ENCODE peak calls at places on chromosomes 16 and 17, in five cellular contexts. One of them, this sample, is unnamed. For H3K4me1, the result is how much of the 10 kb centered on the place peaks cover.

GRCh38 chr16:35252356-35252936 is 1793.0 kb downstream of the TP53TG3F start:
- DNase-seq in CD8-positive, alpha-beta memory T cell: no peak
- DNase-seq in pancreas: no peak
- DNase-seq in hepatocyte: no peak
- DNase-seq in small intestine: no peak
- DNase-seq in this sample: no peak

GRCh38 chr16:75104836-75105235 is 11.7 kb downstream of the LDHD start:
- DNase-seq in CD8-positive, alpha-beta memory T cell: no peak
- DNase-seq in pancreas: no peak
- DNase-seq in hepatocyte: no peak
- DNase-seq in small intestine: no peak
- DNase-seq in this sample: no peak

GRCh38 chr16:75479421-75479990 is 15.0 kb upstream of the TMEM170A start:
- DNase-seq in CD8-positive, alpha-beta memory T cell: no peak
- DNase-seq in pancreas: no peak
- DNase-seq in hepatocyte: no peak
- DNase-seq in small intestine: no peak
- DNase-seq in this sample: no peak

GRCh38 chr16:69820926-69821541 is 58.9 kb downstream of the WWP2 start:
- DNase-seq in CD8-positive, alpha-beta memory T cell: no peak
- DNase-seq in pancreas: peak
- DNase-seq in hepatocyte: peak
- DNase-seq in small intestine: no peak
- DNase-seq in this sample: no peak

GRCh38 chr17:83136931-83137330 is 57.5 kb downstream of the METRNL start:
- DNase-seq in CD8-positive, alpha-beta memory T cell: no peak
- DNase-seq in pancreas: no peak
- DNase-seq in hepatocyte: no peak
- DNase-seq in small intestine: no peak
- DNase-seq in this sample: no peak

GRCh38 chr16:85461814-85462404 is 151.2 kb upstream of the GSE1 start:
- DNase-seq in CD8-positive, alpha-beta memory T cell: no peak
- DNase-seq in pancreas: no peak
- DNase-seq in hepatocyte: peak
- DNase-seq in small intestine: no peak
- DNase-seq in this sample: peak

GRCh38 chr17:49494399-49494798 is 694 bp upstream of the NGFR start:
- DNase-seq in CD8-positive, alpha-beta memory T cell: no peak
- DNase-seq in pancreas: no peak
- DNase-seq in hepatocyte: no peak
- DNase-seq in small intestine: no peak
- DNase-seq in this sample: no peak

GRCh38 chr17:40175928-40176327 is 1.3 kb upstream of the RAPGEFL1 start:
- DNase-seq in CD8-positive, alpha-beta memory T cell: no peak
- DNase-seq in pancreas: no peak
- DNase-seq in hepatocyte: no peak
- DNase-seq in small intestine: no peak
- DNase-seq in this sample: no peak

GRCh38 chr17:31190351-31190750 is 95.6 kb downstream of the NF1 start:
- DNase-seq in CD8-positive, alpha-beta memory T cell: no peak
- DNase-seq in pancreas: no peak
- DNase-seq in hepatocyte: no peak
- DNase-seq in small intestine: no peak
- DNase-seq in this sample: no peak

GRCh38 chr16:56849690-56850680 is 15.0 kb upstream of the SLC12A3 start:
- DNase-seq in CD8-positive, alpha-beta memory T cell: no peak
- DNase-seq in pancreas: no peak
- DNase-seq in hepatocyte: no peak
- DNase-seq in small intestine: no peak
- DNase-seq in this sample: no peak

GRCh38 chr17:20071824-20072691 is 62.9 kb downstream of the SPECC1 start:
- DNase-seq in CD8-positive, alpha-beta memory T cell: no peak
- DNase-seq in pancreas: no peak
- DNase-seq in hepatocyte: no peak
- DNase-seq in small intestine: no peak
- DNase-seq in this sample: no peak

GRCh38 chr17:42107597-42108576 is 4.6 kb downstream of the DHX58 start:
- DNase-seq in CD8-positive, alpha-beta memory T cell: peak
- DNase-seq in pancreas: peak
- DNase-seq in hepatocyte: peak
- DNase-seq in small intestine: peak
- DNase-seq in this sample: peak

GRCh38 chr17:47883589-47884426 is 12.2 kb upstream of the SP2 start:
- DNase-seq in CD8-positive, alpha-beta memory T cell: no peak
- DNase-seq in pancreas: no peak
- DNase-seq in hepatocyte: peak
- DNase-seq in small intestine: peak
- DNase-seq in this sample: no peak

GRCh38 chr16:11390573-11391495 is 45.6 kb downstream of the RMI2 start:
- DNase-seq in CD8-positive, alpha-beta memory T cell: no peak
- DNase-seq in pancreas: no peak
- DNase-seq in hepatocyte: peak
- DNase-seq in small intestine: no peak
- DNase-seq in this sample: no peak

GRCh38 chr16:66844342-66845079 is at the start of gene CA7:
- DNase-seq in CD8-positive, alpha-beta memory T cell: no peak
- DNase-seq in pancreas: no peak
- DNase-seq in hepatocyte: no peak
- DNase-seq in small intestine: no peak
- DNase-seq in this sample: peak

GRCh38 chr16:58732545-58733247 is 1.4 kb downstream of the GOT2 start:
- DNase-seq in CD8-positive, alpha-beta memory T cell: no peak
- DNase-seq in pancreas: no peak
- DNase-seq in hepatocyte: no peak
- DNase-seq in small intestine: peak
- DNase-seq in this sample: peak

GRCh38 chr16:2490190-2491105 is 15.5 kb downstream of the TBC1D24 start:
- DNase-seq in CD8-positive, alpha-beta memory T cell: no peak
- DNase-seq in pancreas: no peak
- DNase-seq in hepatocyte: no peak
- DNase-seq in small intestine: no peak
- DNase-seq in this sample: no peak

GRCh38 chr17:54967621-54968258 is 714 bp downstream of the COX11 start:
- DNase-seq in CD8-positive, alpha-beta memory T cell: no peak
- DNase-seq in pancreas: no peak
- DNase-seq in hepatocyte: peak
- DNase-seq in small intestine: peak
- DNase-seq in this sample: peak

GRCh38 chr17:50501054-50501453 is 7.2 kb upstream of the MYCBPAP start:
- DNase-seq in CD8-positive, alpha-beta memory T cell: no peak
- DNase-seq in pancreas: no peak
- DNase-seq in hepatocyte: no peak
- DNase-seq in small intestine: peak
- DNase-seq in this sample: peak

GRCh38 chr17:80387071-80387470 is 27.9 kb upstream of the ENDOV start:
- DNase-seq in CD8-positive, alpha-beta memory T cell: no peak
- DNase-seq in pancreas: no peak
- DNase-seq in hepatocyte: no peak
- DNase-seq in small intestine: no peak
- DNase-seq in this sample: no peak

GRCh38 chr16:48586083-48586482 is 23.9 kb downstream of the N4BP1 start:
- DNase-seq in CD8-positive, alpha-beta memory T cell: no peak
- DNase-seq in pancreas: no peak
- DNase-seq in hepatocyte: no peak
- DNase-seq in small intestine: no peak
- DNase-seq in this sample: no peak

GRCh38 chr16:76665571-76666275 is 388.5 kb downstream of the CNTNAP4 start:
- DNase-seq in CD8-positive, alpha-beta memory T cell: no peak
- DNase-seq in pancreas: no peak
- DNase-seq in hepatocyte: no peak
- DNase-seq in small intestine: no peak
- DNase-seq in this sample: no peak

GRCh38 chr16:66662445-66663194 is 33.9 kb downstream of the CMTM4 start:
- DNase-seq in CD8-positive, alpha-beta memory T cell: no peak
- DNase-seq in pancreas: no peak
- DNase-seq in hepatocyte: peak
- DNase-seq in small intestine: peak
- DNase-seq in this sample: peak

GRCh38 chr17:57995076-57995956 is 7.3 kb upstream of the VEZF1 start:
- DNase-seq in CD8-positive, alpha-beta memory T cell: peak
- DNase-seq in pancreas: peak
- DNase-seq in hepatocyte: peak
- DNase-seq in small intestine: peak
- DNase-seq in this sample: peak

GRCh38 chr17:44348234-44348987 is 3.3 kb downstream of the GRN start:
- DNase-seq in CD8-positive, alpha-beta memory T cell: no peak
- DNase-seq in pancreas: no peak
- DNase-seq in hepatocyte: no peak
- DNase-seq in small intestine: no peak
- DNase-seq in this sample: no peak

GRCh38 chr16:4275861-4276260 is 3.0 kb upstream of the TFAP4 start:
- DNase-seq in CD8-positive, alpha-beta memory T cell: no peak
- DNase-seq in pancreas: no peak
- DNase-seq in hepatocyte: no peak
- DNase-seq in small intestine: no peak
- DNase-seq in this sample: no peak

GRCh38 chr17:7354262-7354781 is 634 bp upstream of the TMEM95 start:
- DNase-seq in CD8-positive, alpha-beta memory T cell: no peak
- DNase-seq in pancreas: no peak
- DNase-seq in hepatocyte: peak
- DNase-seq in small intestine: no peak
- DNase-seq in this sample: peak

GRCh38 chr17:80760501-80760900 is 215.9 kb downstream of the RPTOR start:
- DNase-seq in CD8-positive, alpha-beta memory T cell: no peak
- DNase-seq in pancreas: no peak
- DNase-seq in hepatocyte: no peak
- DNase-seq in small intestine: peak
- DNase-seq in this sample: no peak

GRCh38 chr16:88295526-88296436 is 87.0 kb upstream of the ZNF469 start:
- DNase-seq in CD8-positive, alpha-beta memory T cell: no peak
- DNase-seq in pancreas: no peak
- DNase-seq in hepatocyte: no peak
- DNase-seq in small intestine: no peak
- DNase-seq in this sample: no peak

GRCh38 chr16:47051031-47051430 is 77.6 kb upstream of the DNAJA2 start:
- DNase-seq in CD8-positive, alpha-beta memory T cell: no peak
- DNase-seq in pancreas: no peak
- DNase-seq in hepatocyte: no peak
- DNase-seq in small intestine: no peak
- DNase-seq in this sample: no peak

GRCh38 chr16:49407873-49408565 is 34.4 kb downstream of the C16orf78 start:
- DNase-seq in CD8-positive, alpha-beta memory T cell: peak
- DNase-seq in pancreas: peak
- DNase-seq in hepatocyte: peak
- DNase-seq in small intestine: peak
- DNase-seq in this sample: peak

GRCh38 chr16:53089434-53090270 is 34.9 kb downstream of the CHD9 start:
- DNase-seq in CD8-positive, alpha-beta memory T cell: no peak
- DNase-seq in pancreas: no peak
- DNase-seq in hepatocyte: peak
- DNase-seq in small intestine: peak
- DNase-seq in this sample: no peak

GRCh38 chr16:53091508-53092211 is 36.9 kb downstream of the CHD9 start:
- DNase-seq in CD8-positive, alpha-beta memory T cell: no peak
- DNase-seq in pancreas: peak
- DNase-seq in hepatocyte: peak
- DNase-seq in small intestine: no peak
- DNase-seq in this sample: peak

GRCh38 chr16:53093162-53093744 is 38.5 kb downstream of the CHD9 start:
- DNase-seq in CD8-positive, alpha-beta memory T cell: no peak
- DNase-seq in pancreas: no peak
- DNase-seq in hepatocyte: no peak
- DNase-seq in small intestine: no peak
- DNase-seq in this sample: no peak

GRCh38 chr16:53090271-53090590 is 35.4 kb downstream of the CHD9 start:
- DNase-seq in CD8-positive, alpha-beta memory T cell: no peak
- DNase-seq in pancreas: no peak
- DNase-seq in hepatocyte: no peak
- DNase-seq in small intestine: no peak
- DNase-seq in this sample: no peak

GRCh38 chr16:53090591-53091507 is 36.1 kb downstream of the CHD9 start:
- DNase-seq in CD8-positive, alpha-beta memory T cell: no peak
- DNase-seq in pancreas: peak
- DNase-seq in hepatocyte: peak
- DNase-seq in small intestine: no peak
- DNase-seq in this sample: no peak
- H3K4me1 ChIP-seq in CD8-positive, alpha-beta memory T cell: under half
- H3K4me1 ChIP-seq in pancreas: under half
- H3K4me1 ChIP-seq in hepatocyte: half or more
- H3K4me1 ChIP-seq in small intestine: under half
- H3K4me1 ChIP-seq in this sample: under half

DNA sequence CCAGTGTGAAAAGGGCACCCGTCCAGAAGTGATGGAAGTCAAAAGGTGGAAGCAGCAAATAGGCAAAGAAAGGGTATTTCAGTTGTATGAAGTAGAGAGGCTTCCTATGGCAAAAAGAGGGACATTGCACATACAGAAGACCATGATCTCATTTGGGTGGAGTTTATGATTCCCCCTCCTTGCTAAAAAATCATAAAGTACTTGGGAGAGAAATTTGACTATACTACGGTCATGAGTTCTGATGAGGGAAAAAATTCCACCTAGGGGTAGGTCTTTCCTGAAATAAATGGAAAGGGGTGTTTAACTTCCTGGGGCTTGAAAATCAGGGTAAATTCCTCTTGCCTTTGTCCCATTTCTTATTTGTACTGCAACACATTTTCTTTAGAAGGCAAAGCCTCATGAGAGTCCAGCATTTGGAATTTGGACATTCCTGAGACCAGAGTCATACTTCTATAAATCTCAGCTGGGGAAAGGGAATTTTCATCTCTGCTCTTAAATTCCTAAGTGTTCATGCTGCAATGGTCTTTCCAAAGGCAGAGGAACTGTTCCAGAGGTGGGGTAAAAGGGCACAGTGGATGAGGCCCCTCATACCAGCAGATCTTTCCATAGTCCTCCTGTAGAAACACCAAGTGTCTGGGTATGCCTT is 5.8 kb downstream of the LYRM1 start:
- DNase-seq in CD8-positive, alpha-beta memory T cell: no peak
- DNase-seq in pancreas: no peak
- DNase-seq in hepatocyte: no peak
- DNase-seq in small intestine: no peak
- DNase-seq in this sample: no peak
- H3K4me1 ChIP-seq in CD8-positive, alpha-beta memory T cell: under half
- H3K4me1 ChIP-seq in pancreas: under half
- H3K4me1 ChIP-seq in hepatocyte: half or more
- H3K4me1 ChIP-seq in small intestine: under half
- H3K4me1 ChIP-seq in this sample: under half

GRCh38 chr16:31184888-31185287 is 4.9 kb downstream of the FUS start:
- DNase-seq in CD8-positive, alpha-beta memory T cell: no peak
- DNase-seq in pancreas: no peak
- DNase-seq in hepatocyte: no peak
- DNase-seq in small intestine: no peak
- DNase-seq in this sample: no peak
- H3K4me1 ChIP-seq in CD8-positive, alpha-beta memory T cell: half or more
- H3K4me1 ChIP-seq in pancreas: under half
- H3K4me1 ChIP-seq in hepatocyte: under half
- H3K4me1 ChIP-seq in small intestine: under half
- H3K4me1 ChIP-seq in this sample: under half

DNA sequence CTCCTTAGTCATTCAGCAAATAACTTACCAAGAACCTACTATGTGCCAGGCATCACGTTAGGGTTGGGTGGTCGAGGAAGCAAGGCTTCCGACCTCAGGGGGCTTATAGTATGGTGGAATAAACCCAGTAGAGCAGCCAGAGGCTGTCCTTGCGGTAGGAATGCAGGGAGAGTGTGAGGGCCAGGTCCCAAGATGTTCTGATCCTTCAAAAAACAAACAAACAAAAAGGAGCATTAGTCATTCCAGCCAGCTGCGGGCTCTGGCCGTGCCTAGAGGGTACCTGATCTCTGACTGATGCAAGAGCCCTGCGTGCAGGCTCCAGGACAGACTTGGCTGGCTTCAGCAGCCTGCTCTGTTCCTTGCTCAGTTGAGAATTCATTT is 18.2 kb downstream of the CYB5D2 start:
- DNase-seq in CD8-positive, alpha-beta memory T cell: no peak
- DNase-seq in pancreas: no peak
- DNase-seq in hepatocyte: peak
- DNase-seq in small intestine: no peak
- DNase-seq in this sample: no peak
- H3K4me1 ChIP-seq in CD8-positive, alpha-beta memory T cell: under half
- H3K4me1 ChIP-seq in pancreas: under half
- H3K4me1 ChIP-seq in hepatocyte: under half
- H3K4me1 ChIP-seq in small intestine: under half
- H3K4me1 ChIP-seq in this sample: under half